ENCODE peak calls at places on chromosomes 12 and 14, in five cellular contexts. T is heart right ventricle; F is CD8-positive, alpha-beta memory T cell; S is mammary epithelial cell; A is stomach. H is an unnamed sample. For H3K4me1, the result is how much of the 10 kb centered on the place peaks cover.

GRCh38 chr14:69617796-69618195 is 6.4 kb downstream of the SUSD6 start:
- DNase-seq in T (no peak), F (no peak), S (no peak), A (no peak), H (no peak)

GRCh38 chr12:123106640-123107359 is 44.1 kb downstream of the PITPNM2 start:
- DNase-seq in T (no peak), F (peak), S (no peak), A (no peak), H (no peak)

GRCh38 chr14:55780156-55780946 is 200.3 kb downstream of the KTN1 start:
- DNase-seq in T (peak), F (no peak), S (peak), A (peak), H (peak)

GRCh38 chr12:132602578-132603239 is 7.7 kb downstream of the LRCOL1 start:
- DNase-seq in T (peak), F (no peak), S (no peak), A (no peak), H (no peak)

GRCh38 chr12:76588881-76589565 is 29.5 kb upstream of the OSBPL8 start:
- DNase-seq in T (no peak), F (no peak), S (peak), A (no peak), H (no peak)

GRCh38 chr14:31154956-31155355 is 52.6 kb downstream of the HECTD1 start:
- DNase-seq in T (no peak), F (no peak), S (no peak), A (no peak), H (no peak)

GRCh38 chr12:27274706-27275105 is 30.6 kb downstream of the STK38L start:
- DNase-seq in T (no peak), F (no peak), S (no peak), A (no peak), H (no peak)

GRCh38 chr14:65604946-65605345 is 192.4 kb downstream of the FUT8 start:
- DNase-seq in T (no peak), F (no peak), S (no peak), A (no peak), H (no peak)

GRCh38 chr12:60184096-60184495 is 588.3 kb downstream of the SLC16A7 start:
- DNase-seq in T (no peak), F (no peak), S (no peak), A (no peak), H (no peak)

GRCh38 chr12:18808221-18808620 is 70.3 kb downstream of the CAPZA3 start:
- DNase-seq in T (no peak), F (no peak), S (no peak), A (no peak), H (no peak)

GRCh38 chr14:51523243-51523642 is 128.5 kb upstream of the FRMD6 start:
- DNase-seq in T (no peak), F (no peak), S (no peak), A (no peak), H (no peak)

GRCh38 chr14:35050652-35051051 is 4.6 kb downstream of the FAM177A1 start:
- DNase-seq in T (peak), F (no peak), S (no peak), A (no peak), H (no peak)

GRCh38 chr12:128165387-128165786 is 101.6 kb upstream of the TMEM132C start:
- DNase-seq in T (no peak), F (no peak), S (no peak), A (no peak), H (no peak)

GRCh38 chr12:79690156-79690605 is 583 bp downstream of the PAWR start:
- DNase-seq in T (peak), F (peak), S (no peak), A (peak), H (peak)

GRCh38 chr12:15151141-15152091 is 69.8 kb downstream of the RERG start:
- DNase-seq in T (peak), F (no peak), S (no peak), A (no peak), H (no peak)

GRCh38 chr12:47316609-47317049 is 236.9 kb upstream of the AMIGO2 start:
- DNase-seq in T (no peak), F (no peak), S (no peak), A (no peak), H (no peak)

GRCh38 chr12:47079365-47079893 is at the start of gene PCED1B:
- DNase-seq in T (peak), F (peak), S (peak), A (peak), H (peak)

GRCh38 chr12:120620624-120621023 is 19.8 kb upstream of the CABP1 start:
- DNase-seq in T (no peak), F (no peak), S (peak), A (peak), H (no peak)

GRCh38 chr14:51305761-51306160 is 65.7 kb downstream of the TMX1 start:
- DNase-seq in T (no peak), F (no peak), S (no peak), A (no peak), H (no peak)

GRCh38 chr12:76646366-76646765 is 86.8 kb upstream of the OSBPL8 start:
- DNase-seq in T (no peak), F (no peak), S (no peak), A (no peak), H (no peak)

GRCh38 chr14:103007555-103007954 is 49.8 kb downstream of the CDC42BPB start:
- DNase-seq in T (peak), F (no peak), S (no peak), A (no peak), H (no peak)

GRCh38 chr14:60805881-60806569 is 71.5 kb downstream of the MNAT1 start:
- DNase-seq in T (no peak), F (no peak), S (peak), A (no peak), H (no peak)

GRCh38 chr12:12939888-12940287 is 12.1 kb downstream of the GPRC5D start:
- DNase-seq in T (no peak), F (no peak), S (no peak), A (no peak), H (no peak)

GRCh38 chr14:36028218-36028617 is 148.3 kb downstream of the PTCSC3 start:
- DNase-seq in T (no peak), F (no peak), S (peak), A (no peak), H (no peak)

GRCh38 chr14:73753887-73754880 is 40.0 kb upstream of the PNMA1 start:
- DNase-seq in T (peak), F (no peak), S (no peak), A (no peak), H (no peak)

GRCh38 chr12:92927055-92927435 is 2.0 kb downstream of the EEA1 start:
- DNase-seq in T (peak), F (peak), S (peak), A (no peak), H (no peak)

GRCh38 chr14:56112781-56113180 is 5.4 kb upstream of the PELI2 start:
- DNase-seq in T (no peak), F (no peak), S (no peak), A (no peak), H (no peak)

GRCh38 chr14:70045715-70046535 is 142.8 kb downstream of the SLC8A3 start:
- DNase-seq in T (peak), F (no peak), S (peak), A (peak), H (peak)

GRCh38 chr14:90398841-90399540 is 2.2 kb downstream of the CALM1 start:
- DNase-seq in T (no peak), F (no peak), S (no peak), A (no peak), H (no peak)

GRCh38 chr14:33636715-33637114 is 314.2 kb downstream of the EGLN3 start:
- DNase-seq in T (no peak), F (no peak), S (no peak), A (no peak), H (no peak)

GRCh38 chr14:92584856-92585255 is 71.3 kb downstream of the RIN3 start:
- DNase-seq in T (no peak), F (no peak), S (no peak), A (no peak), H (no peak)

GRCh38 chr12:57940915-57941164 is 527 bp upstream of the ATP23 start:
- DNase-seq in T (no peak), F (no peak), S (no peak), A (no peak), H (no peak)

DNA sequence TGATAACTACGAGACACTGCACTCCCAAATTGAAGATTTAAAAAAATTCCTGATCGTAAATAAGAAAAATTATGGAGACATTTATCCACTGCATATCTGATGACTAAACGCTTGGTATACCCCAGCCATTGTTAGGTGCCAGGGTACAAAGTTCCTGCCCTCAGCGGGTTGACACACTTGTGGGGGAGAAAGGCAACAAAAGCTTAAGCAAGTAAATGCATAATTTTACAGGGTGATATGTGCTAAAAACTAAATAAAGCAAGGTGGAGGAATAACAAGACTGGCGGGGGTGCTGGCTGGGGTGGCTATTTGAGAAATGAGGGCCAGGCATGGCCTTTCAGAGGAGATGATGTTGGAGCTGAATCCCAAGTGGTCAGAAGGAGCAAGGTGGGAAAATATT is 25.0 kb downstream of the BICD1 start:
- DNase-seq in T (no peak), F (no peak), S (no peak), A (no peak), H (no peak)
- H3K4me1 ChIP-seq in T (under half), F (under half), S (under half), A (under half), H (under half)

GRCh38 chr12:50786498-50787231 is 22.8 kb downstream of the ATF1 start:
- DNase-seq in T (no peak), F (no peak), S (peak), A (no peak), H (no peak)
- H3K27ac ChIP-seq in T (no peak), F (no peak), S (peak), A (peak), H (no peak)

GRCh38 chr14:105562713-105563346 is 36.4 kb downstream of the TMEM121 start:
- DNase-seq in T (no peak), F (no peak), S (no peak), A (no peak), H (no peak)
- H3K4me3 ChIP-seq in T (no peak), F (no peak), S (no peak), A (no peak), H (no peak)

GRCh38 chr12:153080-153746 is 60.7 kb downstream of the SLC6A12 start:
- DNase-seq in T (peak), F (no peak), S (peak), A (peak), H (no peak)
- H3K4me1 ChIP-seq in T (under half), F (under half), S (under half), A (under half), H (under half)

H was measured in pancreas.